ENCODE peak calls at places on chromosomes 3 and 15, in four cellular contexts. H is Peyer's patch, I is psoas muscle, W is gastrocnemius medialis. L is an unnamed sample.

GRCh38 chr3:100412897-100413590 is 11.7 kb downstream of the LNP1 start:
- DNase-seq in I (no peak), W (no peak), H (no peak), L (no peak)

GRCh38 chr3:66475386-66476020 is 25.3 kb downstream of the LRIG1 start:
- DNase-seq in H (no peak), W (no peak), I (no peak), L (no peak)

GRCh38 chr3:54215521-54215920 is 93.2 kb downstream of the CACNA2D3 start:
- DNase-seq in I (no peak), H (no peak), W (no peak), L (no peak)

GRCh38 chr3:161893972-161894371 is 397.4 kb downstream of the OTOL1 start:
- DNase-seq in I (no peak), H (no peak), W (no peak), L (no peak)

GRCh38 chr3:147493666-147494065 is 84.5 kb downstream of the ZIC1 start:
- DNase-seq in H (no peak), W (no peak), I (no peak), L (no peak)

GRCh38 chr3:116188231-116188785 is 257.0 kb downstream of the LSAMP start:
- DNase-seq in I (no peak), H (no peak), W (no peak), L (no peak)

GRCh38 chr15:85750319-85750806 is 44.4 kb downstream of the KLHL25 start:
- DNase-seq in H (peak; percentile 52), W (peak; percentile 44), I (peak; percentile 83), L (no peak)

GRCh38 chr15:58931985-58932384 is 1.5 kb downstream of the SLTM start:
- DNase-seq in H (no peak), I (no peak), W (peak; percentile 17), L (no peak)

GRCh38 chr3:58063424-58063823 is 55.2 kb downstream of the FLNB start:
- DNase-seq in W (peak; percentile 28), H (peak; percentile 64), I (no peak), L (peak; percentile 67)

GRCh38 chr3:42702066-42702951 is at the start of gene HHATL:
- DNase-seq in W (peak; percentile 92), H (peak; percentile 26), I (peak; percentile 70), L (no peak)

GRCh38 chr3:127911421-127911931 is 3.6 kb upstream of the KBTBD12 start:
- DNase-seq in I (no peak), W (no peak), H (no peak), L (no peak)

GRCh38 chr3:171748341-171748918 is 61.9 kb downstream of the PLD1 start:
- DNase-seq in H (no peak), I (no peak), W (no peak), L (no peak)

GRCh38 chr3:71097557-71097956 is 486.0 kb downstream of the FOXP1 start:
- DNase-seq in W (no peak), H (no peak), I (no peak), L (no peak)

GRCh38 chr15:69897471-69898237 is 200.1 kb downstream of the TLE3 start:
- DNase-seq in W (no peak), H (no peak), I (peak; percentile 30), L (no peak)

GRCh38 chr15:42750306-42750705 is 13.4 kb upstream of the CDAN1 start:
- DNase-seq in H (no peak), W (no peak), I (no peak), L (no peak)

GRCh38 chr3:13570391-13571194 is 21.7 kb downstream of the FBLN2 start:
- DNase-seq in I (peak; percentile 5), W (no peak), H (no peak), L (no peak)

GRCh38 chr15:49495993-49496747 is 73.1 kb downstream of the FGF7 start:
- DNase-seq in W (no peak), H (no peak), I (no peak), L (no peak)

GRCh38 chr15:90413411-90414379 is 25.7 kb downstream of the IQGAP1 start:
- DNase-seq in H (no peak), I (no peak), W (no peak), L (no peak)

GRCh38 chr3:73633916-73634344 is 9.2 kb upstream of the PDZRN3 start:
- DNase-seq in W (no peak), H (no peak), I (no peak), L (no peak)

GRCh38 chr15:53328341-53328740 is 431.1 kb downstream of the WDR72 start:
- DNase-seq in W (no peak), I (no peak), H (no peak), L (no peak)

GRCh38 chr15:74259324-74259712 is 23.2 kb downstream of the CCDC33 start:
- DNase-seq in W (no peak), I (no peak), H (no peak), L (no peak)

GRCh38 chr3:179452872-179453271 is 1.6 kb upstream of the GNB4 start:
- DNase-seq in W (no peak), I (no peak), H (no peak), L (no peak)

GRCh38 chr3:58038675-58039302 is 30.6 kb downstream of the FLNB start:
- DNase-seq in I (no peak), W (no peak), H (no peak), L (no peak)

GRCh38 chr3:139928708-139929505 is 6.1 kb upstream of the CLSTN2 start:
- DNase-seq in W (no peak), H (no peak), I (no peak), L (no peak)

GRCh38 chr15:64905119-64905831 is 6.4 kb upstream of the ANKDD1A start:
- DNase-seq in H (peak; percentile 90), W (peak; percentile 35), I (peak; percentile 81), L (no peak)

GRCh38 chr3:113585720-113586119 is 53.4 kb downstream of the SIDT1 start:
- DNase-seq in H (no peak), I (no peak), W (no peak), L (no peak)

GRCh38 chr3:122030381-122031122 is 8.5 kb upstream of the ILDR1 start:
- DNase-seq in I (no peak), W (no peak), H (no peak), L (no peak)

GRCh38 chr3:98977520-98977919 is 76.0 kb upstream of the DCBLD2 start:
- DNase-seq in W (no peak), H (no peak), I (no peak), L (no peak)

GRCh38 chr3:16079519-16079918 is 95.0 kb upstream of the GALNT15 start:
- DNase-seq in W (no peak), H (no peak), I (no peak), L (no peak)

GRCh38 chr15:34610388-34610787 is 26.9 kb upstream of the GOLGA8B start:
- DNase-seq in W (no peak), H (no peak), I (no peak), L (no peak)

GRCh38 chr3:69747511-69748248 is 8.4 kb downstream of the MITF start:
- DNase-seq in H (no peak), I (no peak), W (no peak), L (no peak)
- H3K27ac ChIP-seq in H (peak overlapping the region; percentile 34), I (peak overlapping the region; percentile 64), W (peak overlapping the region; percentile 72), L (peak overlapping the region; percentile 55)

DNA sequence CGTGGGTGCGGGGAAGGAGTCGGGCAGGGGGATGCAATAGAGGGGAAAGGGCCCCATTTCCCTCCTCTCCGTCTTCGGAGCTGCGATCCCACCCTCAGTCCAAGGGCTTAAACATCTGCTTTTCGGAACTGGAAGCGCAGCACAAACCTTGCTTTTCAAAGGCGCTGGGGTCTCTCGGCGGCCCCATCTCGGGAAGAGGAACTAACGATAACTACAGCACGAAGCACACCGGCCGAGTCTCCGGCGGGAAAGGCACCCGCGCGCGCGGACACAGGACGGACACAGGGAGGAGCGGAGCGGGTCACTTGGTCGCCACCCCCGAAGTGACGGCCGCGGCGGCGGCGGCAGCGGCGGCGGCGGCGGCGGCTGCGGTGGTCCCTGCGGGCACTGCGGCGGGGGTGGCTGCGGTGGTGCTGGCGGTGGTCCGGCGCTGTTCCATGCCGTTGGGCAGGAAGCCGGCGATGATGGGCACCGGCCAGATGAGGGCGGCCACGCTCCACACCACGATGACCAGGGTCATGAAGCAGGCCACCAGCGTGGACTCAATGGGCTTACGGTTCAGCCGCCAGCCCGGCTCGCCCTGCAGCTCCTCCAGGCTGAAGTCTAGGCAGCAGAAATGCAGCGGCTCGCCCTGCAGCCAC is 1.1 kb downstream of the TMEM158 start:
- DNase-seq in I (peak; percentile 74), W (peak; percentile 59), H (peak; percentile 67), L (no peak)
- TF ChIP-seq CTCF in I (peak; percentile 56), W (peak; percentile 51), H (peak; percentile 52), L (peak; percentile 20)

GRCh38 chr15:25019434-25019833 is 64.6 kb downstream of the SNRPN start:
- DNase-seq in W (no peak), I (no peak), H (no peak), L (no peak)

DNA sequence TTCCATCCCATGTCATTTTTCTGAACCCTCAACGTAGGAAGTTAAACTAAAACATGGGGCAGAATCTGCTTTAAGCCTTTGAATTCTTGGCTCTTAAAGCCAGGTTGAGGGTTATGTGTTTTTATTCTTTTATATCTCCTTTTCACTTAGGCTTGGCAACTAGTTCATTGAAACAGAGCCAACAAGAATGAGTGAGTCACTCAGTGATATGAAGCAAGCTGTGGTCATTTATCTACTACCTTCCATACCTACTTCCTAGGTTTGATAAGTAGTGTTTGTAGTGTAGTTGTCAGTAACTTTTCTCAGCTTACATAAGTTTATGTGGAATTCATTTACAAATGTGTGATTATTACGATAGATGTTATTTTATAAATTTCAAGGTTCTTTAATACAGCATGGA is 67.4 kb downstream of the SNRPN start:
- DNase-seq in I (no peak), H (no peak), W (no peak), L (no peak)
- H3K9me3 ChIP-seq in I (peaks cover 40% of the 10 kb centered on the region), H (no peaks in the 10 kb centered on the region), W (no peaks in the 10 kb centered on the region), L (peaks cover 23% of the 10 kb centered on the region)

GRCh38 chr15:80577552-80578205 is 117.4 kb upstream of the ABHD17C start:
- DNase-seq in W (no peak), H (peak; percentile 27), I (no peak), L (no peak)

GRCh38 chr15:80579611-80580010 is 115.5 kb upstream of the ABHD17C start:
- DNase-seq in I (no peak), H (peak; percentile 8), W (no peak), L (no peak)

GRCh38 chr15:80578871-80579270 is 116.2 kb upstream of the ABHD17C start:
- DNase-seq in H (peak; percentile 29), W (no peak), I (no peak), L (no peak)

GRCh38 chr15:80576519-80577090 is 118.5 kb upstream of the ABHD17C start:
- DNase-seq in I (no peak), H (peak; percentile 30), W (no peak), L (no peak)

DNA sequence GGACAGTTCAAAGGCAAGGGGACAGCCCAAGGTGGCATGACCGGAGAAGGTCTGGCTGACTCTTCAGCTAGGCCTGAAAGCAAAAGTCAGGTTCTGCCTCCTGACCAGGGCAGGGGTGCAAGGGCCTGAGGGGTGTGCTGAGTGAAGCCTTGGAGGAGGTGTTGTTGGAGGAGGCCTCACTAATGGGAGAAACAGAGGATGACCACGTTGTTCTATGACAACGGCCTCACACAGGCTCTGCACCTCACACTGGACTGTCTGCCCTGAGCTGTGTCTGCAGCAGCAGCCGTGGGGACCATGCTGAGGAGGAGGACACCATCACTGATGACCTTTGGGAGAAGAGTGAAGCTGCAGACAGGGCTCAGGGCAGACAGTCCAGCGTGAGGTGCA is 116.9 kb upstream of the ABHD17C start:
- DNase-seq in W (no peak), I (no peak), H (peak; percentile 24), L (no peak)
- H3K27ac ChIP-seq in W (no peak overlapping the region), I (no peak overlapping the region), H (no peak overlapping the region), L (no peak overlapping the region)

DNA sequence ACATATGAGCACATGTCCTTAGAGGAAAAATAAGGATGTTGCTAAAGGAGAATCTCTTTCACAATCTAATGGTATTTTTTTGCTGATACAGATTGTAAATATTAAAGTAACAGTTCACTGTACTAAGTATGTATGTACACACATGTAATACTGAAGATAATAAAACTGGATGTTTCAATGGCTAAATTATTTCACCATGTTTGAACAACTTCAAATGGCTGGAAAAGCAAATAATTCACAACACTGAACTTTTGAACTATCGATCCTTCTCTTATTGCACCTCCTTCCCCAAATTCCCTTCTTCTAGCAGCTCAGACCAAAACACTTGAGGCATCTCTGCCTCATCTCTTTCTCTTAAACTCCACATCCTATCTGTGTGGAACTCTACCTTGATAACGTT is 149.5 kb downstream of the EPHA3 start:
- DNase-seq in W (no peak), I (no peak), H (no peak), L (no peak)
- TF ChIP-seq CTCF in W (no peak), I (no peak), H (no peak), L (no peak)